ENCODE peak calls at places on chromosome 11, in ten cellular contexts. Y is esophagus muscularis mucosa, E is A549, D is testis, J is suprapubic skin, R is HCT116, S is heart left ventricle, A is body of pancreas, G is tibial nerve, C is gastrocnemius medialis. H is an unnamed sample.
A peak's percentile ranks its signal among the peaks of the same experiment; 100 is the strongest.

GRCh38 chr11:87180743-87181142 is 143.0 kb downstream of the TMEM135 start:
- DNase-seq in A (no peak), R (no peak), E (no peak), G (no peak), C (no peak), S (no peak), J (no peak), D (no peak), Y (no peak), H (no peak)

GRCh38 chr11:119673389-119674336 is 55.3 kb downstream of the NECTIN1 start:
- DNase-seq in J (no peak), Y (no peak), G (no peak), S (no peak), R (no peak), A (peak; percentile 40), C (no peak), E (no peak), D (peak; percentile 58), H (no peak)

GRCh38 chr11:120208012-120208441 is 2.8 kb upstream of the OAF start:
- DNase-seq in J (no peak), C (no peak), A (peak; percentile 71), Y (no peak), G (no peak), D (no peak), E (no peak), R (no peak), S (peak; percentile 28), H (no peak)

GRCh38 chr11:111334495-111335123 is 36.3 kb downstream of the POU2AF3 start:
- DNase-seq in S (no peak), J (no peak), Y (no peak), D (no peak), A (peak; percentile 76), G (no peak), R (no peak), C (no peak), E (peak; percentile 48), H (peak; percentile 73)

GRCh38 chr11:114987171-114987760 is 308.9 kb downstream of the NXPE2 start:
- DNase-seq in A (no peak), C (no peak), D (no peak), J (no peak), E (no peak), Y (peak; percentile 82), S (no peak), G (no peak), R (no peak), H (no peak)

GRCh38 chr11:132576706-132577105 is 955.6 kb downstream of the OPCML start:
- DNase-seq in Y (peak; percentile 60), G (no peak), A (no peak), J (no peak), E (peak; percentile 11), C (no peak), D (no peak), S (no peak), R (no peak), H (no peak)

GRCh38 chr11:18332891-18333290 is 10.5 kb downstream of the GTF2H1 start:
- DNase-seq in E (no peak), Y (no peak), G (no peak), D (no peak), R (no peak), C (no peak), A (no peak), S (no peak), J (no peak), H (no peak)

GRCh38 chr11:19995131-19995530 is 165.1 kb downstream of the DBX1 start:
- DNase-seq in Y (no peak), G (no peak), A (no peak), S (no peak), R (peak; percentile 21), J (no peak), C (peak; percentile 67), E (peak; percentile 91), D (no peak), H (no peak)

GRCh38 chr11:92628401-92629292 is 340.8 kb upstream of the MTNR1B start:
- DNase-seq in R (no peak), A (no peak), G (no peak), E (no peak), J (no peak), S (no peak), C (no peak), Y (peak; percentile 42), D (no peak), H (no peak)

GRCh38 chr11:99148352-99148751 is 127.6 kb downstream of the CNTN5 start:
- DNase-seq in C (no peak), A (no peak), G (no peak), J (no peak), R (no peak), Y (no peak), D (no peak), S (no peak), E (no peak), H (no peak)

GRCh38 chr11:116840746-116841296 is 3.4 kb upstream of the APOA1 start:
- DNase-seq in Y (no peak), R (no peak), E (no peak), C (no peak), G (no peak), S (no peak), A (no peak), D (no peak), J (peak; percentile 37), H (no peak)

GRCh38 chr11:66315921-66316811 is 678 bp downstream of the CD248 start:
- DNase-seq in G (no peak), D (no peak), S (peak; percentile 59), E (no peak), Y (no peak), R (no peak), C (no peak), A (no peak), J (no peak), H (no peak)

GRCh38 chr11:102712140-102712539 is 6.6 kb upstream of the MMP27 start:
- DNase-seq in Y (no peak), D (no peak), R (no peak), G (no peak), S (no peak), A (no peak), J (no peak), C (no peak), E (no peak), H (no peak)

GRCh38 chr11:76838422-76839068 is 22.2 kb upstream of the ACER3 start:
- DNase-seq in E (peak; percentile 55), Y (no peak), G (no peak), A (no peak), R (no peak), C (no peak), J (no peak), S (no peak), D (no peak), H (no peak)

GRCh38 chr11:48210052-48210451 is 6.6 kb upstream of the OR4B1 start:
- DNase-seq in R (no peak), E (peak; percentile 32), J (no peak), D (no peak), S (no peak), Y (no peak), A (no peak), C (no peak), G (no peak), H (no peak)

GRCh38 chr11:8672346-8672745 is 10.1 kb downstream of the TRIM66 start:
- DNase-seq in R (no peak), S (no peak), J (no peak), C (no peak), Y (no peak), D (no peak), A (no peak), G (no peak), E (no peak), H (no peak)
- H3K27ac ChIP-seq in R (no peak overlapping the region), S (peak overlapping the region; percentile 78), J (no peak overlapping the region), C (peak overlapping the region; percentile 65), Y (peak overlapping the region; percentile 80), D (no peak overlapping the region), A (no peak overlapping the region), G (no peak overlapping the region), E (peak overlapping the region; percentile 74), H (no peak overlapping the region)

GRCh38 chr11:57429946-57430345 is 3.0 kb upstream of the SLC43A3 start:
- DNase-seq in R (no peak), Y (no peak), G (no peak), A (no peak), C (no peak), D (no peak), J (no peak), E (no peak), S (no peak), H (no peak)

GRCh38 chr11:57430946-57431345 is 4.0 kb upstream of the SLC43A3 start:
- DNase-seq in Y (no peak), S (no peak), G (no peak), J (no peak), C (no peak), R (no peak), A (no peak), E (no peak), D (no peak), H (no peak)

GRCh38 chr11:57432017-57432590 is 5.2 kb upstream of the SLC43A3 start:
- DNase-seq in E (no peak), G (peak; percentile 29), R (no peak), A (no peak), D (no peak), C (no peak), Y (no peak), S (peak; percentile 12), J (no peak), H (no peak)

GRCh38 chr11:57434640-57435546 is 8.0 kb upstream of the SLC43A3 start:
- DNase-seq in D (no peak), R (no peak), E (peak; percentile 89), A (no peak), Y (no peak), G (peak; percentile 64), S (no peak), J (no peak), C (no peak), H (peak; percentile 17)

GRCh38 chr11:57432714-57433163 is 5.8 kb upstream of the SLC43A3 start:
- DNase-seq in S (peak; percentile 44), Y (no peak), C (no peak), J (no peak), A (no peak), R (no peak), D (peak; percentile 18), E (no peak), G (peak; percentile 20), H (no peak)
- TF ChIP-seq POLR2A in S (no peak), Y (no peak), C (no peak), J (no peak), A (no peak), R (no peak), D (no peak), E (no peak), G (no peak), H (no peak)

DNA sequence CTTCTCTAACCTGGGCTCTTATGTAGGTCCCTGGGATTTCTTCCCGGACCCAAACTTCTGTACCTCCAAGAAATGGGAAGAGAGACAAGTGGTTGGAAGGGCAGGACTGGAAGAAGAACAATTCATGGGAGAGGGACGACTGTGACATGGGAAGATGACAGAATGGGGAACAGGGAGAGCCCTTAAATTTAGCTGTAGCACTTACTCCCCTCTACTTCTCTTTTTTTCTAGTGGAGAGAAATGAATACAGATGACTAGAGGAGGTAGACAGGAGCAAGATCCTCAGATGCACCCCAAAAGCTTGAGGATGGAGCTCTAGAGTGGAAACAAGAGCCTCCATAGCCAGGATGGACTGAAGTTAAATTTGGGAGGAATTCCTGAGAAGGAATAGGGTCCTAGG is 2.3 kb downstream of the RHOG start:
- DNase-seq in E (no peak), C (no peak), S (no peak), J (no peak), G (no peak), Y (no peak), A (no peak), R (no peak), D (no peak), H (no peak)
- H3K27ac ChIP-seq in E (no peak overlapping the region), C (no peak overlapping the region), S (peak overlapping the region; percentile 97), J (no peak overlapping the region), G (peak overlapping the region; percentile 9), Y (no peak overlapping the region), A (no peak overlapping the region), R (no peak overlapping the region), D (no peak overlapping the region), H (no peak overlapping the region)

GRCh38 chr11:128519353-128519752 is 68.0 kb downstream of the ETS1 start:
- DNase-seq in D (no peak), J (no peak), C (no peak), R (no peak), A (no peak), S (no peak), Y (no peak), G (no peak), E (no peak), H (no peak)
- TF ChIP-seq POLR2A in D (no peak), J (no peak), C (no peak), R (no peak), A (no peak), S (no peak), Y (no peak), G (no peak), E (no peak), H (no peak)

H was measured in prostate gland.